ENCODE peak calls at places on chromosomes 7 and 10, in nine cellular contexts. V is WTC11, D is uterus, K is lower leg skin, P is kidney epithelial cell, S is glutamatergic neuron, J is heart left ventricle, R is H1, Y is heart right ventricle. A is an unnamed sample.

GRCh38 chr10:101856626-101857025 is 13.0 kb upstream of the KCNIP2 start:
- DNase-seq in Y (no peak), D (no peak), R (no peak), J (no peak), K (peak), V (no peak), S (no peak), P (no peak), A (no peak)

GRCh38 chr7:150406565-150407421 is 27.7 kb downstream of the ZNF775 start:
- DNase-seq in V (no peak), P (no peak), S (no peak), J (no peak), D (no peak), K (peak), Y (no peak), R (no peak), A (no peak)

GRCh38 chr10:71316081-71316785 is 2.8 kb upstream of the SLC29A3 start:
- DNase-seq in K (no peak), J (no peak), D (no peak), V (no peak), P (no peak), S (no peak), Y (no peak), R (no peak), A (no peak)

GRCh38 chr10:113340255-113340654 is 212.6 kb upstream of the HABP2 start:
- DNase-seq in Y (no peak), V (no peak), K (no peak), D (no peak), S (no peak), R (no peak), P (no peak), J (no peak), A (no peak)

GRCh38 chr10:119201233-119201632 is 6.1 kb upstream of the GRK5 start:
- DNase-seq in K (no peak), V (no peak), R (no peak), D (no peak), Y (no peak), S (no peak), P (no peak), J (no peak), A (no peak)

GRCh38 chr10:132881186-132881920 is 61.0 kb downstream of the CFAP46 start:
- DNase-seq in S (no peak), P (no peak), V (peak), J (no peak), D (no peak), Y (peak), R (no peak), K (peak), A (no peak)

GRCh38 chr10:126663880-126664279 is 6.6 kb downstream of the C10orf90 start:
- DNase-seq in R (no peak), Y (no peak), K (no peak), D (no peak), S (no peak), P (no peak), V (no peak), J (peak), A (no peak)

GRCh38 chr7:89332026-89332425 is 536.5 kb upstream of the TEX47 start:
- DNase-seq in D (no peak), V (no peak), P (no peak), R (no peak), S (no peak), K (no peak), J (no peak), Y (no peak), A (no peak)

GRCh38 chr7:75849573-75849972 is 29.3 kb upstream of the RHBDD2 start:
- DNase-seq in R (no peak), J (no peak), V (no peak), D (no peak), K (no peak), Y (no peak), S (no peak), P (no peak), A (no peak)

GRCh38 chr10:71916827-71917226 is 47.4 kb upstream of the CHST3 start:
- DNase-seq in K (no peak), P (no peak), J (no peak), S (no peak), R (no peak), D (no peak), Y (no peak), V (no peak), A (no peak)

GRCh38 chr10:5094265-5095205 is at the start of gene AKR1C3:
- DNase-seq in K (no peak), J (no peak), R (peak), P (no peak), D (no peak), V (no peak), S (no peak), Y (no peak), A (peak)

GRCh38 chr7:153616808-153617207 is 435.4 kb upstream of the DPP6 start:
- DNase-seq in V (no peak), K (no peak), Y (no peak), P (no peak), D (peak), R (no peak), J (no peak), S (no peak), A (no peak)

DNA sequence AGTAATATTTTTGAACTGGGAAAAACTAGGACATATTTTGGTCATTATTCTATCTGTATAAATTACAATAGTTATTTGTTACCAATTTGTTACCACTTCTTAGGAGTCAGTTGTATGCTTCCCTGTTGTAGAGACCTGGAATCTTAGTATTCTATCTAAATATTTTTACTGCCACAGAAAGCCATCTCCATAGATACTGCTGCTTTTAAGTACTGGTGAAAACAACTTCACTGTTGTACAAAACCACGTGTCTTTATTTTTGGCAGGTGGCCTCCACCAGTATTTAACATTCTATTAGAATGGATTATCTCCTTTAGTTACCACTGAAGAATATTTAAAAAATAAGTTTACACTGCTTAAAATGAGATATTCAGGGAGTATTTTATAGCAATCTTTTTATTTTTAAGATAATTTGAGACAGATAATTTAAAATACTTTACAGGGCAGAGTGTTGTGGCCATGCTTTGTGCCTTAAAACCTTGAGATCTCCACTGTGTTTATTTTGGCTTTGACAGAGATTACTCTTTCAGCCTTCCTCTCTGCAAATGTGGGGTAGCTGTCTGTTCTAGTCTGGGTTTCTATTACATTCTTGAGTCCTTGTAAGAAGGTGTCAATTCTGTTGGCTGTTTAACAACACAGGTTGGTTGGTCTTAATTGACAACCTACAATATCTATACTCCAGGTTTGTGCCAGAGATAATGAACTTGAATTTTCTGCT is 185.6 kb downstream of the LRRC4 start:
- DNase-seq in R (no peak), J (no peak), V (no peak), Y (no peak), D (no peak), P (no peak), K (no peak), S (no peak), A (no peak)
- TF ChIP-seq CTCF in R (no peak), J (no peak), V (no peak), Y (no peak), D (no peak), P (no peak), K (no peak), S (no peak), A (no peak)

DNA sequence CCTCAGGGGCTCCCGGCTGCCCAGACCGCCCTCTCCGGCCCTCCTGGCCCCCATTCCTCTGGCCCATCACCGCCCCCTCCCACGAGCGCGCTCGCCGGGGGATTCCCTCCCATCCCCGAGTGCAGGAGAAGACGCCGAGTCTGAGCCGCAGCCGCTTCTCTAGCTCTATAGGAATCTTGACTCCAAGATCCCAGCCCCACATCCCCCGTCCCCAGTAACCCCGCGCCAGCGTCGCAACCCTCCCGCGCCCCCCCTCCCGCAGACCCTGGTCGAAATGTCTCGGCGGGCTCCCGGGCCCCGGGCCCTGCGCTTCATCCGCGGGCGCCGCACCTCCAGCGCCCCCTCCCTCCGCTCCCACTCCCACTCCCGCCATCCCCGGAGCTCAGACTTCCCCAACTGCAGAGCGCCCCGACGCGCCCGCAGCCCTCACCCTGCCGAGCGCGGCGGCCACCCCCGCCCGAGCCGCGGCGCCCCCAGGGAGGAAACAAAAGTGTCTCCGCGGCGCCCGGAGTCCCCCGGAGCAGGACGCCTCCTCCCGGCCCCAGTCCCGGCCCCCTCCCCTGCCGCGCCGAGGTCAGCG is 517 bp downstream of the ELMO1 start:
- DNase-seq in D (peak), V (peak), R (no peak), K (no peak), P (no peak), S (peak), Y (no peak), J (peak), A (no peak)
- TF ChIP-seq CTCF in D (no peak), V (no peak), R (no peak), K (no peak), P (no peak), S (no peak), Y (no peak), J (no peak), A (no peak)

DNA sequence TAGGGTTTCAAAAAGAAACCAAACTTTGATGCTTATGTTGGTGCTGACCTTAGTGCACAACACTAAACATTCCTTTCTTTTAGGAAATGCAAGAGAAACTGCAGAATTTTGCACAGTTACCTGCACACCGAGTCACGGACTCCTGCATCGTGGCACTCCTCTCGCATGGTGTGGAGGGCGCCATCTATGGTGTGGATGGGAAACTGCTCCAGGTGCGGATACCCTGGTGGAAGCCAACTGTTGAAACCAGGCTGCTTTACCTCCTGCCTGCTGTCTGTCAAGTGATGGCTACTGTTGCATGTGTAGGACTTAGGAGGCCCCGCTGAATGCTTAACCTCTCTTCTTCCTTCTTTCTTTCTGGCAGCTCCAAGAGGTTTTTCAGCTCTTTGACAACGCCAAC is 11.7 kb downstream of the CASP2 start:
- DNase-seq in R (no peak), Y (peak), P (no peak), S (peak), K (no peak), D (no peak), V (peak), J (no peak), A (no peak)
- TF ChIP-seq CTCF in R (peak), Y (peak), P (peak), S (peak), K (no peak), D (peak), V (peak), J (peak), A (peak)

DNA sequence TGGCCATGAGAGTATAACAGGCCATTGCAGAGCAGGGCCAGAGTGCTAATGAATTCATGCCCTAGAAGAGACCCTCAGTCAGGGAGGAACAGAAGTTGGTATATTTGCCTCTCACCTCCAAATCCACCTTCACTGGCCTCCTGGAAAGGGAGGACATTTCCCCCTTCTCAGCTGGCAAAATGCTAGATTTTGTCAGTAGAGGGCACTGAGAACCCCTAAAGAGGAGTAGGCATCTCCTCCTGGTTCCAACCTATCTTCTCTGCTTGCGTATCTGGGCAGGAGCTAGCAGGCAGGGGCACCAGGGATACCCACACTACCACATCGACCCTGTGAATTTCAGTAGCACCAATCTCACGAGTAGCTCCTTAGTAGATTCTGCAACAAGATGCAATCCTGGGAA is 79.8 kb upstream of the GHITM start:
- DNase-seq in S (no peak), R (no peak), K (no peak), J (no peak), V (no peak), D (no peak), Y (no peak), P (no peak), A (no peak)
- TF ChIP-seq CTCF in S (no peak), R (no peak), K (no peak), J (no peak), V (no peak), D (no peak), Y (no peak), P (no peak), A (peak)

GRCh38 chr10:110610308-110610774 is 33.8 kb upstream of the RBM20 start:
- DNase-seq in P (no peak), J (peak), Y (no peak), S (peak), R (peak), K (no peak), D (no peak), V (peak), A (peak)
- TF ChIP-seq CTCF in P (peak), J (peak), Y (peak), S (peak), R (peak), K (no peak), D (peak), V (peak), A (peak)

GRCh38 chr7:100629117-100629711 is 12.1 kb downstream of the TFR2 start:
- DNase-seq in R (no peak), P (no peak), V (peak), S (peak), Y (no peak), K (no peak), J (no peak), D (no peak), A (no peak)
- TF ChIP-seq CTCF in R (peak), P (peak), V (peak), S (peak), Y (no peak), K (no peak), J (no peak), D (no peak), A (peak)